ENCODE peak calls at places on chromosomes 4 and X, in four cellular contexts. P is endothelial cell of umbilical vein, G is keratinocyte, I is K562. Q is an unnamed sample. For H3K9me1, the result is how much of the 10 kb centered on the place peaks cover.

GRCh38 chr4:38574559-38575333 is 89.3 kb upstream of the KLF3 start:
- DNase-seq in G (no peak), P (no peak), I (no peak), Q (no peak)

GRCh38 chr4:153466637-153467153 is 535 bp downstream of the TMEM131L start:
- DNase-seq in G (no peak), I (no peak), P (no peak), Q (no peak)

GRCh38 chr4:6943870-6944195 is 34.2 kb downstream of the TBC1D14 start:
- DNase-seq in I (no peak), P (no peak), G (no peak), Q (no peak)

GRCh38 chr4:153722036-153722435 is 37.8 kb downstream of the RNF175 start:
- DNase-seq in I (no peak), P (no peak), G (no peak), Q (no peak)

GRCh38 chr4:123836919-123837605 is 440.5 kb downstream of the SPRY1 start:
- DNase-seq in I (no peak), G (no peak), P (no peak), Q (peak)

GRCh38 chr4:109294006-109294405 is 8.5 kb downstream of the COL25A1 start:
- DNase-seq in P (no peak), G (no peak), I (peak), Q (no peak)

GRCh38 chrX:23668335-23668734 is 1.0 kb downstream of the PRDX4 start:
- DNase-seq in P (peak), I (no peak), G (no peak), Q (no peak)

GRCh38 chr4:169266081-169266480 is 4.7 kb downstream of the SH3RF1 start:
- DNase-seq in G (no peak), I (no peak), P (no peak), Q (no peak)

GRCh38 chrX:63441717-63442116 is 90.6 kb upstream of the SPIN4 start:
- DNase-seq in G (no peak), P (no peak), I (no peak), Q (no peak)

GRCh38 chr4:86223472-86223871 is 136.4 kb downstream of the MAPK10 start:
- DNase-seq in G (no peak), I (peak), P (peak), Q (peak)

GRCh38 chrX:10677490-10677889 is 57.1 kb upstream of the MID1 start:
- DNase-seq in G (no peak), P (no peak), I (no peak), Q (no peak)

GRCh38 chr4:69951602-69952001 is 13.9 kb downstream of the CSN2 start:
- DNase-seq in G (no peak), I (no peak), P (no peak), Q (no peak)

GRCh38 chr4:48602222-48602621 is 112.2 kb downstream of the ZAR1 start:
- DNase-seq in G (no peak), I (no peak), P (no peak), Q (peak)

GRCh38 chr4:8281519-8282133 is 12.1 kb downstream of the HTRA3 start:
- DNase-seq in P (no peak), G (no peak), I (no peak), Q (peak)

GRCh38 chrX:139967300-139967699 is 2.0 kb upstream of the CXorf66 start:
- DNase-seq in G (no peak), P (no peak), I (peak), Q (no peak)

GRCh38 chrX:16436348-16437188 is 213.4 kb upstream of the S100G start:
- DNase-seq in P (peak), I (peak), G (peak), Q (peak)

GRCh38 chrX:132489256-132490085 is 633 bp upstream of the MBNL3 start:
- DNase-seq in P (peak), I (no peak), G (no peak), Q (peak)

GRCh38 chr4:89368855-89369254 is 61.3 kb upstream of the GPRIN3 start:
- DNase-seq in P (no peak), I (no peak), G (no peak), Q (no peak)

GRCh38 chr4:89373396-89373795 is 65.8 kb upstream of the GPRIN3 start:
- DNase-seq in I (no peak), G (no peak), P (no peak), Q (no peak)

DNA sequence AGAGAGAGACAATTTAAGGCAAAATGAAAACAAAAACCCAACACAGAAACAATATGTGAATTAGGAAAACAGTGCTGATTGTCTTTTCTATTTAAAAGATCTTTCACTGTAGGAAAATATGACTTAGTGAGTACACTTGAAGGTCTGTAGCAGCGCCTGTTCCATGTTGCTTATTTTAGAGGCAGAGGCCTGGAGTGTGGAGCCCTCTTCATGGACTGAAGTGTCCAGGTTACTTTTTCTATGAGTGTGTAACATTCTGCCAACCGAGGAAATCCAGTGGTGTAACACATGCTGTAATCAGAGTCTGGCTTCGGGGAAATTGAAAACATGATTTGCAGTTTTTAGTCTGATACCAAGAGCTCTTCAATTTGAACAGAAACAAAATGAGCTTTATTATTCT is 64.0 kb upstream of the GPRIN3 start:
- DNase-seq in P (no peak), I (no peak), G (no peak), Q (no peak)
- H3K9me1 ChIP-seq in P (under half), I (under half), G (under half), Q (under half)

GRCh38 chr4:26020896-26021295 is 106.9 kb downstream of the SMIM20 start:
- DNase-seq in P (peak), I (no peak), G (no peak), Q (peak)
- H3K9me1 ChIP-seq in P (under half), I (under half), G (under half), Q (under half)

GRCh38 chr4:111755571-111755970 is 389.7 kb upstream of the FAM241A start:
- DNase-seq in I (no peak), P (no peak), G (no peak), Q (no peak)
- H3K9me1 ChIP-seq in I (under half), P (under half), G (under half), Q (under half)

GRCh38 chr4:25801594-25801993 is 61.2 kb downstream of the SEL1L3 start:
- DNase-seq in G (no peak), P (no peak), I (no peak), Q (no peak)
- H3K9me1 ChIP-seq in G (under half), P (under half), I (under half), Q (under half)

GRCh38 chr4:13534344-13535063 is 9.8 kb downstream of the NKX3-2 start:
- DNase-seq in G (no peak), I (no peak), P (no peak), Q (no peak)
- H3K9me1 ChIP-seq in G (under half), I (under half), P (under half), Q (under half)

DNA sequence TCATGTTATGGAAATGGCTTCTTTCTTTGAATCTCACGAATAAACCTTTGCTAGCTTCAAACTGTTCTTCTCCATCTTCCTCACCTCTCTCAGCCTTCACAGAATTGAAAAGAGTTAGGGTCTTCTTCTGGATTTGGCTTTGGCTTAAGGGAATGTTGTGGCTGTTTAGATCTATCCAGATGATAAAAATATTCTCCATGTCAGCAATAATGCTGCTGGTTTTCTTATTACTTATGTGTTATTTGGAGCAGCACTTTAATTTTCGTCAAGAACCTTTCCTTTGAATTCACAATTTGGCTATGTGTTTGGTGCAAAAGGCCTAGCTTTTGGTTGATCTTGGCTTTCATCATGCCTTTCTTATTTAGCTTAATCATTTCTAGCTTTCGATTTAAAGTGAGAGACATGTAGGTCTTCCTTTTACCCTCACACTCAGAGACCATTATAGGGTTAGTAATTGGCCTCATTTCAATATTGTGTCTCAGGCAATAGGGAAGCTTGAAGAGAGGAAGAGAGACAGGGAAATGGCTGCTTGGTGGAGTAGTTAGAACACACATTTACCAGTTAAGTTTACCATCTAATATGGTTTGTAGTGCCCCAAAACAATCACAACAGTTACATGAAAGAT is 5.1 kb upstream of the ADAM29 start:
- DNase-seq in G (no peak), P (no peak), I (no peak), Q (no peak)
- H3K9me1 ChIP-seq in G (under half), P (under half), I (under half), Q (under half)

GRCh38 chr4:88195666-88196365 is 37.4 kb upstream of the ABCG2 start:
- DNase-seq in P (no peak), I (no peak), G (no peak), Q (no peak)
- H3K9me1 ChIP-seq in P (under half), I (under half), G (under half), Q (under half)

GRCh38 chr4:2962099-2962455 is 1.1 kb downstream of the NOP14 start:
- DNase-seq in G (no peak), I (no peak), P (peak), Q (no peak)
- H3K9me1 ChIP-seq in G (under half), I (under half), P (under half), Q (under half)